ENCODE peak calls at places on chromosomes 12 and 14, in four cellular contexts. One of them, this sample, is unnamed.

GRCh38 chr14:23381871-23382270 is 5.0 kb downstream of the CMTM5 start:
- DNase-seq in Karpas-422: no peak
- DNase-seq in ovary: no peak
- DNase-seq in transverse colon: no peak
- DNase-seq in this sample: no peak

GRCh38 chr12:124509676-124510300 is 57.6 kb downstream of the NCOR2 start:
- DNase-seq in Karpas-422: no peak
- DNase-seq in ovary: peak
- DNase-seq in transverse colon: peak
- DNase-seq in this sample: peak

GRCh38 chr12:49909826-49910225 is 6.1 kb upstream of the FAIM2 start:
- DNase-seq in Karpas-422: no peak
- DNase-seq in ovary: no peak
- DNase-seq in transverse colon: no peak
- DNase-seq in this sample: no peak

GRCh38 chr12:62724947-62725447 is 210.0 kb downstream of the PPM1H start:
- DNase-seq in Karpas-422: no peak
- DNase-seq in ovary: peak
- DNase-seq in transverse colon: peak
- DNase-seq in this sample: peak

GRCh38 chr12:55797068-55797467 is 20.5 kb downstream of the SARNP start:
- DNase-seq in Karpas-422: peak
- DNase-seq in ovary: no peak
- DNase-seq in transverse colon: no peak
- DNase-seq in this sample: no peak

GRCh38 chr12:53591301-53592206 is 34.6 kb downstream of the ATF7 start:
- DNase-seq in Karpas-422: no peak
- DNase-seq in ovary: no peak
- DNase-seq in transverse colon: no peak
- DNase-seq in this sample: peak

GRCh38 chr12:59149995-59150642 is 229.8 kb upstream of the LRIG3 start:
- DNase-seq in Karpas-422: peak
- DNase-seq in ovary: no peak
- DNase-seq in transverse colon: no peak
- DNase-seq in this sample: peak

GRCh38 chr14:103522649-103523582 is at the start of gene CKB:
- DNase-seq in Karpas-422: no peak
- DNase-seq in ovary: peak
- DNase-seq in transverse colon: peak
- DNase-seq in this sample: peak

GRCh38 chr14:101176535-101177205 is 273.1 kb upstream of the RTL1 start:
- DNase-seq in Karpas-422: no peak
- DNase-seq in ovary: no peak
- DNase-seq in transverse colon: no peak
- DNase-seq in this sample: no peak

GRCh38 chr14:35533357-35534129 is 421 bp upstream of the INSM2 start:
- DNase-seq in Karpas-422: peak
- DNase-seq in ovary: no peak
- DNase-seq in transverse colon: peak
- DNase-seq in this sample: peak

GRCh38 chr12:75526655-75527511 is 15.5 kb upstream of the KRR1 start:
- DNase-seq in Karpas-422: peak
- DNase-seq in ovary: no peak
- DNase-seq in transverse colon: no peak
- DNase-seq in this sample: no peak

GRCh38 chr12:88111074-88111652 is 30.7 kb downstream of the CEP290 start:
- DNase-seq in Karpas-422: peak
- DNase-seq in ovary: no peak
- DNase-seq in transverse colon: no peak
- DNase-seq in this sample: no peak

GRCh38 chr12:96198970-96199369 is 4.8 kb downstream of the ELK3 start:
- DNase-seq in Karpas-422: no peak
- DNase-seq in ovary: no peak
- DNase-seq in transverse colon: no peak
- DNase-seq in this sample: no peak

GRCh38 chr14:39492267-39492666 is 60.0 kb upstream of the FBXO33 start:
- DNase-seq in Karpas-422: no peak
- DNase-seq in ovary: no peak
- DNase-seq in transverse colon: no peak
- DNase-seq in this sample: no peak

GRCh38 chr12:65878540-65878939 is 54.3 kb downstream of the HMGA2 start:
- DNase-seq in Karpas-422: no peak
- DNase-seq in ovary: no peak
- DNase-seq in transverse colon: no peak
- DNase-seq in this sample: no peak

GRCh38 chr12:93219947-93220346 is 157.8 kb upstream of the NUDT4 start:
- DNase-seq in Karpas-422: no peak
- DNase-seq in ovary: no peak
- DNase-seq in transverse colon: no peak
- DNase-seq in this sample: no peak

GRCh38 chr12:9243999-9244649 is 35.9 kb upstream of the PZP start:
- DNase-seq in Karpas-422: no peak
- DNase-seq in ovary: no peak
- DNase-seq in transverse colon: no peak
- DNase-seq in this sample: no peak

GRCh38 chr14:24734917-24735500 is 101.0 kb upstream of the GZMB start:
- DNase-seq in Karpas-422: peak
- DNase-seq in ovary: no peak
- DNase-seq in transverse colon: peak
- DNase-seq in this sample: peak

GRCh38 chr12:106084048-106084671 is 54.6 kb downstream of the NUAK1 start:
- DNase-seq in Karpas-422: no peak
- DNase-seq in ovary: no peak
- DNase-seq in transverse colon: no peak
- DNase-seq in this sample: no peak

GRCh38 chr12:32863128-32863527 is 33.4 kb downstream of the PKP2 start:
- DNase-seq in Karpas-422: no peak
- DNase-seq in ovary: no peak
- DNase-seq in transverse colon: no peak
- DNase-seq in this sample: no peak

GRCh38 chr14:75499084-75499875 is 23.0 kb upstream of the BATF start:
- DNase-seq in Karpas-422: no peak
- DNase-seq in ovary: no peak
- DNase-seq in transverse colon: no peak
- DNase-seq in this sample: no peak

GRCh38 chr12:107544947-107545346 is 140.7 kb upstream of the PWP1 start:
- DNase-seq in Karpas-422: no peak
- DNase-seq in ovary: no peak
- DNase-seq in transverse colon: no peak
- DNase-seq in this sample: no peak

DNA sequence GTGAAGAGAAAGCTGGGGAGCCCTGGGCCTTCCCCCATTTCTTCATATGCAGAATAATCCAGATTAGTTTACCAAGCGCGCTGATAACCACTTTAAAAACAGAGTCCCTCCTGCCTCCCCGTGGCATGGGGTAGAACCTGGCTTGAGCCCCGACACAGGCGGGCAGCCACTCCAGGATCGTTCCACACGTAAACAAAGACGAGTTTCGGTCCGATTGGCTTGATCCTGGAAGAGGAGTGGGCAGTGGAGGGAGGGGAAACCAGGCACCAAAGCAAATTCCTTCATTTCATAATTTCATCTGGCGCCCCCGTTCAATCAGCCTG is 909 bp upstream of the GPRC5A start:
- DNase-seq in Karpas-422: no peak
- DNase-seq in ovary: peak
- DNase-seq in transverse colon: no peak
- DNase-seq in this sample: peak
- H3K27ac ChIP-seq in Karpas-422: no peak
- H3K27ac ChIP-seq in ovary: peak
- H3K27ac ChIP-seq in transverse colon: peak
- H3K27ac ChIP-seq in this sample: peak

DNA sequence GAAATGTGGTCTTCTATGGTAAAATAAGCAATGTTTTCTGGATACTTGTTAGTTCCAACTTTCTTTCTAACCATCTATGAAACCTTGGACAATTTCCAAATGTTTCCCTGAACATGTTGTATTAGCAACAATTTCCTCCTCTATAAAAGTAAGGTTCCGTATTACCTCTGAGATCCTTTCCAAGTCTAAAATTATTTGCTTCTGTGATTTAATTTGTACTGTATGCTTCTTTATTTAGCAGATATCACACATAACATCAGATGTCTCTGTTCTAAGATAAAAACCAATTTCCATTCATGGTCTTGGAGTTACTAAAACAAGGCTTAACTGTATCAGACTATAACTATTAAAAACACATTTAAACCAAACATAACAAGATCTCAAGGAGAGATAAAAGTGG is 177.2 kb downstream of the FOXA1 start:
- DNase-seq in Karpas-422: no peak
- DNase-seq in ovary: no peak
- DNase-seq in transverse colon: no peak
- DNase-seq in this sample: no peak
- H3K27ac ChIP-seq in Karpas-422: no peak
- H3K27ac ChIP-seq in ovary: no peak
- H3K27ac ChIP-seq in transverse colon: no peak
- H3K27ac ChIP-seq in this sample: no peak

GRCh38 chr12:30730011-30730410 is 24.7 kb downstream of the CAPRIN2 start:
- DNase-seq in Karpas-422: no peak
- DNase-seq in ovary: no peak
- DNase-seq in transverse colon: no peak
- DNase-seq in this sample: no peak
- H3K27ac ChIP-seq in Karpas-422: no peak
- H3K27ac ChIP-seq in ovary: no peak
- H3K27ac ChIP-seq in transverse colon: no peak
- H3K27ac ChIP-seq in this sample: no peak

DNA sequence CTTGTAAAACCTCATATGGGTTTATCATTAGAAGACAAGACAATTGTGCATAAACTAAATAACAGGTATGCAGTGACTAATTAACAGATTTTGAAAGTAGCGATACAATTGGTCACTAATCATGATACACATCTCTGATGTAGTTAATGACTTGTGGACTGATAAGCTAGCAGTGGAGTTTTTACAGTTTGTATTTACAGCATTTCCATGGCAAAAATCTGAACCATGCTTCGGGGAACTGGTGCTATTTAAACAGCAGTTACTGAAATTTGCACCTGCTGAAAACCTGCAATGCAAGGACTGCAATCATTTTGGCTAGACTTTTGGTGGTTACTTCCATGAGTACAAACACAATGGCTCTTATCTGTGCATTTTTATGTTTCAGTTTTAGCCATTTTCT is 471.2 kb downstream of the RERGL start:
- DNase-seq in Karpas-422: no peak
- DNase-seq in ovary: no peak
- DNase-seq in transverse colon: no peak
- DNase-seq in this sample: no peak
- H3K27ac ChIP-seq in Karpas-422: no peak
- H3K27ac ChIP-seq in ovary: no peak
- H3K27ac ChIP-seq in transverse colon: no peak
- H3K27ac ChIP-seq in this sample: no peak

GRCh38 chr14:93018401-93018800 is 95.5 kb downstream of the CHGA start:
- DNase-seq in Karpas-422: no peak
- DNase-seq in ovary: no peak
- DNase-seq in transverse colon: no peak
- DNase-seq in this sample: no peak

GRCh38 chr14:93019367-93019843 is 96.3 kb downstream of the ITPK1 start:
- DNase-seq in Karpas-422: no peak
- DNase-seq in ovary: peak
- DNase-seq in transverse colon: peak
- DNase-seq in this sample: no peak

GRCh38 chr14:93016275-93016845 is 93.4 kb downstream of the CHGA start:
- DNase-seq in Karpas-422: no peak
- DNase-seq in ovary: no peak
- DNase-seq in transverse colon: no peak
- DNase-seq in this sample: no peak

GRCh38 chr14:93017341-93017797 is 94.4 kb downstream of the CHGA start:
- DNase-seq in Karpas-422: no peak
- DNase-seq in ovary: no peak
- DNase-seq in transverse colon: no peak
- DNase-seq in this sample: no peak

DNA sequence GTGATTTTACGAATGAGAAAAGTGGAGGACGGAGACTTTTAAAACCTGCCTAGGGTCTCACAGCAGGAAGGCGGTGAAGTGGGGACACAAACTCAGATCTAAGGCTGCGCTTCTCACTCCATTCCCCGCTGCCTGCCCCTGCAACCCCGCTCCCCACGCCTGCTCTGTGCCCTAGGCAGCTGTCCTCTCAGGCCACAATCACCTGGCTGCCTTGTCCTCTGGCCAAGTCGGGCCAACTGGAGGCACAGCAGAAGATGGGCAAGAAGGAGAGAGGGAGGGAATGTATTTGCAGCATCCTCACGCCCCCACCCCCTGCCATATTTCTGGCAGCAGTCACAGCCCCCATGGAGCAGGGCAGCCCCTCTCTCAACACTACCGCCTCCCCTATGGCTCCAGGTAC is 94.9 kb downstream of the CHGA start:
- DNase-seq in Karpas-422: no peak
- DNase-seq in ovary: no peak
- DNase-seq in transverse colon: no peak
- DNase-seq in this sample: no peak
- H3K27ac ChIP-seq in Karpas-422: no peak
- H3K27ac ChIP-seq in ovary: no peak
- H3K27ac ChIP-seq in transverse colon: peak
- H3K27ac ChIP-seq in this sample: no peak

GRCh38 chr14:20372796-20373195 is 29.4 kb downstream of the PARP2 start:
- DNase-seq in Karpas-422: no peak
- DNase-seq in ovary: no peak
- DNase-seq in transverse colon: no peak
- DNase-seq in this sample: no peak

GRCh38 chr14:20377171-20377570 is 33.7 kb downstream of the PARP2 start:
- DNase-seq in Karpas-422: no peak
- DNase-seq in ovary: no peak
- DNase-seq in transverse colon: no peak
- DNase-seq in this sample: no peak

GRCh38 chr14:20381341-20381740 is 32.0 kb downstream of the TEP1 start:
- DNase-seq in Karpas-422: no peak
- DNase-seq in ovary: no peak
- DNase-seq in transverse colon: no peak
- DNase-seq in this sample: no peak

GRCh38 chr14:20379743-20380142 is 33.6 kb downstream of the TEP1 start:
- DNase-seq in Karpas-422: no peak
- DNase-seq in ovary: no peak
- DNase-seq in transverse colon: no peak
- DNase-seq in this sample: no peak

GRCh38 chr14:20376071-20376588 is 32.7 kb downstream of the PARP2 start:
- DNase-seq in Karpas-422: no peak
- DNase-seq in ovary: no peak
- DNase-seq in transverse colon: peak
- DNase-seq in this sample: peak
- H3K27ac ChIP-seq in Karpas-422: no peak
- H3K27ac ChIP-seq in ovary: no peak
- H3K27ac ChIP-seq in transverse colon: peak
- H3K27ac ChIP-seq in this sample: peak